ENCODE peak calls at places on chromosomes 7 and 10, in six cellular contexts. L is kidney epithelial cell, E is fibroblast of mammary gland, Y is choroid plexus epithelial cell, D is H9, C is gastrocnemius medialis. Z is an unnamed sample.
A peak's percentile ranks its signal among the peaks of the same experiment; 100 is the strongest.

GRCh38 chr10:12507165-12507870 is 158.0 kb downstream of the CAMK1D start:
- DNase-seq in D (no peak), L (no peak), Y (no peak), E (no peak), C (no peak), Z (no peak)

GRCh38 chr7:142898377-142899235 is 13.1 kb upstream of the TRPV6 start:
- DNase-seq in C (no peak), D (no peak), L (no peak), Y (no peak), E (no peak), Z (no peak)

GRCh38 chr7:21469894-21470293 is 42.0 kb downstream of the SP4 start:
- DNase-seq in Y (peak; percentile 1), L (no peak), E (no peak), D (no peak), C (no peak), Z (no peak)

GRCh38 chr10:75401569-75402485 is at the start of gene ZNF503:
- DNase-seq in L (peak; percentile 83), C (peak; percentile 97), E (peak; percentile 96), Y (peak; percentile 98), D (peak; percentile 95), Z (peak; percentile 93)

GRCh38 chr7:133853706-133854276 is 273.3 kb upstream of the LRGUK start:
- DNase-seq in E (peak; percentile 69), Y (peak; percentile 77), L (peak; percentile 89), D (peak; percentile 63), C (peak; percentile 22), Z (peak; percentile 34)

GRCh38 chr7:75711076-75711475 is 27.7 kb downstream of the HIP1 start:
- DNase-seq in C (no peak), D (no peak), L (no peak), Y (no peak), E (no peak), Z (no peak)

GRCh38 chr10:103693070-103693811 is 162.1 kb downstream of the SH3PXD2A start:
- DNase-seq in C (no peak), Y (no peak), L (no peak), E (no peak), D (no peak), Z (peak; percentile 33)

GRCh38 chr10:47413531-47414226 is 29.6 kb upstream of the ZNF488 start:
- DNase-seq in L (no peak), E (no peak), C (no peak), Y (no peak), D (no peak), Z (no peak)

GRCh38 chr7:13856012-13856411 is 133.5 kb downstream of the ETV1 start:
- DNase-seq in L (no peak), E (no peak), C (no peak), D (no peak), Y (no peak), Z (no peak)

GRCh38 chr7:40805361-40805760 is 670.6 kb downstream of the SUGCT start:
- DNase-seq in D (no peak), C (no peak), Y (no peak), E (peak; percentile 38), L (no peak), Z (no peak)

GRCh38 chr7:47104206-47104549 is 477.7 kb downstream of the TNS3 start:
- DNase-seq in E (no peak), L (no peak), D (peak; percentile 51), Y (peak; percentile 57), C (no peak), Z (no peak)

DNA sequence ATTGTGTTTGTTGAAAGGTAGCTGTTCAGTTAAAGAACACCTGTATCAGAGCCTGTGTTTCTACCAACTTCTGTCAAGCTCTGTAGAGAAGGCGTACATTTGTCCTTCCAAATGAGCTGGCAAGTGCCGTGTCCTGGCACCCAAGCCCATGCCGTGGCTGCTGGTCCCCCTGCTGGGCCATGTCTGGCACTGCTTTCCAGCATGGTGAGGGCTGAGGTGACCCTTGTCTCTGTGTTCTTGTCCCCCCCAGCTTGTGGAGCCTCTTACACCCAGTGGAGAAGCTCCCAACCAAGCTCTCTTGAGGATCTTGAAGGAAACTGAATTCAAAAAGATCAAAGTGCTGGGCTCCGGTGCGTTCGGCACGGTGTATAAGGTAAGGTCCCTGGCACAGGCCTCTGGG is 154.9 kb downstream of the EGFR start:
- DNase-seq in Y (no peak), E (no peak), L (no peak), D (no peak), C (no peak), Z (no peak)
- TF ChIP-seq CTCF in Y (peak; percentile 25), E (peak; percentile 10), L (no peak), D (no peak), C (no peak), Z (no peak)

DNA sequence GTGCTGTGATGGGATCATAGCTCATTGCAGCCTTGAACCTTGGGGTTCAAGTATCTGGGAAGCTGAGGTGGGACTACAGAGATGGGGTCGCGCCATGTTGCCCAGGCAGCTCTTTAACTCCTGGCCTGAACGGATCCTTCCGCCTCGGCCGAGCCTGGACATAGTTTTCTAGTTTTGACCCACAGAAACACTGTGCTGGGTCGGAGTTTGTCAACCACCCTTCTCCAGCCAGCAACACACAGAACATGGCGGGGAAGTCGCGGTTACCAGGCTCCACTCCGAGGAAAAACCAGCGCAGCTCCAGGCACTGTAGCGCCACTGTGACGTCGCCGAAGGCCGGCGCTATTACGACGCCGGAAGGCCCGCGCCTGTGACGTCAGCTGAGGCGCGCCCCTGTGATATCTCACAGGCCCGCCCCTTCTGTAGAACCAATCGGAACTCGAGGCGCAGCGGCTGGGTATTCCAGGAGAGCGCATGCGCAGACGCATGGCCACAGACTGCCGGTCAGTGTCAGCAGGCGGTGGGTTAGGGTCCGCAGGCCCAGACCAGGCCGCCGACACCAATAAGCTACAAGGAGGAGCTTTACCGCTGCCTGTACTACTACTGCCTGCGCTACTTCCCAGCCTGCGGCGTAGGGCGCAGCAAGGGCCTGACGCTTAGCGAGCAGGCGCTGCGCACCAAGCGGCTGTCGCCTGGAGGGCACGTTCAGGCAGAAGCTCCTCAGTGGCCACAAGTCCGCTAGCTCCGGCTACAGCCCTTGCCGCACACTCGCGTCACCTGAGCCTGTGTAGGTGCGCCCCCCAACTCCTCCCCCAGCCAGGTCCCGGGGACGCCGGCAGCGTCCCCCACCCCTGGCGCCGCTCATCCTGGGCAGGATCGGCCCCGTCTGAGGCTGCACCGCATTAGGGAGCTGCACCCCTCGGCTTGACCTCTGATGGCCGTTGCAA is 135.2 kb upstream of the KCTD7 start:
- DNase-seq in L (peak; percentile 83), Y (peak; percentile 98), E (peak; percentile 97), D (peak; percentile 98), C (peak; percentile 97), Z (peak; percentile 97)
- TF ChIP-seq CTCF in L (no peak), Y (peak; percentile 33), E (no peak), D (peak; percentile 26), C (peak; percentile 29), Z (no peak)

DNA sequence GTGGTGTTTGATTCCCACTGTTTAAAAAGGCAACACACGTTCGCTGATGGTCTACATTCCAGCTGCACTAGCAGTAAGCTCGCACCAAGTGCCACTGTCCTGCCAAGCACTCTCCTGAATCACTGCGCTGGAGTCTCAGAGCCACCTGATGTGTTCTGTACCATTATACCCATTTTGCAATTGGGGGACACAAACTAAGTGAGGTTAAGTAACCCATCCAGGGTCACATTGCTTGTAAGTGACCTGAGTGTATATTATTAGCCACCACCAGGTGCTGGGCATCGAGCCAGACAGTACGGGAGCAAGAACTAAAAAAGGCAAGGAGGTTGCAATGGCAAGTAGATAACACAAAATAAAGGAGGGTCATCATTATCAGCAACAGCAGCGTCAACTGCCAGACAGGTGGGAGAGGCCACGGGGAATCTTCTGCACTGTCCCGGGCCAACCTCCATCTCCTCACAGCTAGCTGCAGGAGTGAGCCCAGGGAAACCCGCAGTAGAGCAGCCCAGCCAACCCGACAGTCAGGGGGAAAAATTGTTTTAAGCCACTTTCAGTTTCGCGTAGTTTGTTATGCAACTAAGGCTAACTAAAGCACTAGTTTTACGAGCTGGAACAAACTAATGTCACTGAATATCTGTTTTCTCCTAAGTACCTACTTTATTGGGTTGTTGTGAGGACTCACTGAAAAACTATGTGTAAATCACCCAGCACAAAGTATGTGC is 712 bp upstream of the CPVL start:
- DNase-seq in L (peak; percentile 53), Y (no peak), C (peak; percentile 84), D (peak; percentile 34), E (peak; percentile 6), Z (no peak)
- TF ChIP-seq CTCF in L (no peak), Y (no peak), C (no peak), D (peak; percentile 37), E (no peak), Z (no peak)

GRCh38 chr7:157841757-157842390 is 505.1 kb downstream of the DNAJB6 start:
- DNase-seq in E (peak; percentile 58), L (no peak), Y (no peak), C (no peak), D (no peak), Z (no peak)

GRCh38 chr7:157839226-157839625 is 502.4 kb downstream of the DNAJB6 start:
- DNase-seq in L (no peak), E (no peak), Y (no peak), D (no peak), C (no peak), Z (no peak)

GRCh38 chr7:157839672-157840167 is 502.9 kb downstream of the DNAJB6 start:
- DNase-seq in C (no peak), Y (no peak), D (no peak), E (no peak), L (no peak), Z (no peak)

GRCh38 chr7:157840174-157840912 is 503.5 kb downstream of the DNAJB6 start:
- DNase-seq in C (no peak), L (no peak), D (no peak), Y (no peak), E (no peak), Z (no peak)

GRCh38 chr7:157840913-157841756 is 504.3 kb downstream of the DNAJB6 start:
- DNase-seq in Y (no peak), L (no peak), D (peak; percentile 73), C (no peak), E (no peak), Z (no peak)
- TF ChIP-seq CTCF in Y (no peak), L (no peak), D (peak; percentile 53), C (no peak), E (no peak), Z (no peak)

Z was measured in endothelial cell.